ENCODE peak calls at places on chromosomes 3 and 15, in eight cellular contexts. M, G, H, X, D, Q, T and V are unnamed samples.

GRCh38 chr3:70360985-70361384 is 48.5 kb upstream of the MDFIC2 start:
- DNase-seq in M (no peak), G (no peak), H (peak; percentile 27), X (no peak), D (no peak), Q (no peak), T (no peak), V (no peak)

GRCh38 chr3:30578479-30578878 is 27.9 kb upstream of the TGFBR2 start:
- DNase-seq in M (no peak), G (peak; percentile 75), H (peak; percentile 93), X (peak; percentile 14), D (no peak), Q (no peak), T (no peak), V (peak; percentile 59)

GRCh38 chr15:25437751-25438600 is 848 bp downstream of the UBE3A start:
- DNase-seq in M (peak; percentile 90), G (peak; percentile 93), H (peak; percentile 60), X (peak; percentile 62), D (no peak), Q (peak; percentile 44), T (peak; percentile 27), V (peak; percentile 83)

GRCh38 chr15:98649621-98649995 is 1.3 kb downstream of the IGF1R start:
- DNase-seq in M (peak; percentile 58), G (no peak), H (no peak), X (peak; percentile 43), D (peak; percentile 49), Q (no peak), T (no peak), V (peak; percentile 50)

GRCh38 chr3:47347217-47347801 is 33.5 kb upstream of the PTPN23 start:
- DNase-seq in M (no peak), G (no peak), H (peak; percentile 82), X (peak; percentile 41), D (no peak), Q (peak; percentile 40), T (no peak), V (no peak)

GRCh38 chr3:13584427-13584891 is 35.5 kb downstream of the FBLN2 start:
- DNase-seq in M (no peak), G (peak; percentile 68), H (no peak), X (no peak), D (no peak), Q (no peak), T (no peak), V (no peak)

GRCh38 chr3:61617651-61618050 is 56.3 kb downstream of the PTPRG start:
- DNase-seq in M (no peak), G (no peak), H (no peak), X (no peak), D (no peak), Q (no peak), T (no peak), V (no peak)

GRCh38 chr3:126620743-126621142 is 34.2 kb downstream of the TXNRD3 start:
- DNase-seq in M (no peak), G (no peak), H (peak; percentile 63), X (no peak), D (no peak), Q (no peak), T (no peak), V (no peak)

GRCh38 chr3:190017575-190018288 is 103.0 kb downstream of the P3H2 start:
- DNase-seq in M (peak; percentile 36), G (no peak), H (peak; percentile 82), X (no peak), D (no peak), Q (no peak), T (peak; percentile 46), V (no peak)

GRCh38 chr3:155088705-155089380 is 8.7 kb downstream of the MME start:
- DNase-seq in M (no peak), G (no peak), H (no peak), X (no peak), D (no peak), Q (no peak), T (no peak), V (no peak)

GRCh38 chr3:10968390-10968789 is 24.2 kb upstream of the SLC6A1 start:
- DNase-seq in M (no peak), G (peak; percentile 71), H (no peak), X (no peak), D (no peak), Q (no peak), T (no peak), V (no peak)

GRCh38 chr3:119647843-119648575 is 12.4 kb downstream of the POPDC2 start:
- DNase-seq in M (no peak), G (no peak), H (peak; percentile 69), X (no peak), D (no peak), Q (no peak), T (no peak), V (no peak)

GRCh38 chr3:42711491-42712343 is 9.1 kb upstream of the HHATL start:
- DNase-seq in M (no peak), G (peak; percentile 43), H (no peak), X (no peak), D (peak; percentile 20), Q (no peak), T (no peak), V (no peak)

GRCh38 chr15:41286665-41287333 is 45.6 kb downstream of the OIP5 start:
- DNase-seq in M (no peak), G (no peak), H (peak; percentile 22), X (no peak), D (no peak), Q (no peak), T (no peak), V (no peak)
- H3K4me1 ChIP-seq in M (peaks cover 5% of the 10 kb centered on the region), G (peaks cover 76% of the 10 kb centered on the region), H (peaks cover 8% of the 10 kb centered on the region), X (no peaks in the 10 kb centered on the region), D (peaks cover 40% of the 10 kb centered on the region), Q (peaks cover 26% of the 10 kb centered on the region), T (peaks cover 4% of the 10 kb centered on the region), V (peaks cover 38% of the 10 kb centered on the region)

GRCh38 chr3:32303051-32303786 is 64.7 kb downstream of the CMTM8 start:
- DNase-seq in M (no peak), G (no peak), H (peak; percentile 70), X (no peak), D (no peak), Q (no peak), T (no peak), V (no peak)
- H3K27ac ChIP-seq in M (no peak overlapping the region), G (peak overlapping the region; percentile 73), H (no peak overlapping the region), X (no peak overlapping the region), D (no peak overlapping the region), Q (peak overlapping the region; percentile 63), T (no peak overlapping the region), V (no peak overlapping the region)

GRCh38 chr15:77844798-77845446 is 212.2 kb upstream of the LINGO1 start:
- DNase-seq in M (no peak), G (peak; percentile 24), H (no peak), X (no peak), D (no peak), Q (no peak), T (no peak), V (peak; percentile 21)
- TF ChIP-seq CTCF in M (no peak), G (no peak), H (no peak), X (no peak), D (no peak), Q (no peak), T (no peak), V (no peak)

DNA sequence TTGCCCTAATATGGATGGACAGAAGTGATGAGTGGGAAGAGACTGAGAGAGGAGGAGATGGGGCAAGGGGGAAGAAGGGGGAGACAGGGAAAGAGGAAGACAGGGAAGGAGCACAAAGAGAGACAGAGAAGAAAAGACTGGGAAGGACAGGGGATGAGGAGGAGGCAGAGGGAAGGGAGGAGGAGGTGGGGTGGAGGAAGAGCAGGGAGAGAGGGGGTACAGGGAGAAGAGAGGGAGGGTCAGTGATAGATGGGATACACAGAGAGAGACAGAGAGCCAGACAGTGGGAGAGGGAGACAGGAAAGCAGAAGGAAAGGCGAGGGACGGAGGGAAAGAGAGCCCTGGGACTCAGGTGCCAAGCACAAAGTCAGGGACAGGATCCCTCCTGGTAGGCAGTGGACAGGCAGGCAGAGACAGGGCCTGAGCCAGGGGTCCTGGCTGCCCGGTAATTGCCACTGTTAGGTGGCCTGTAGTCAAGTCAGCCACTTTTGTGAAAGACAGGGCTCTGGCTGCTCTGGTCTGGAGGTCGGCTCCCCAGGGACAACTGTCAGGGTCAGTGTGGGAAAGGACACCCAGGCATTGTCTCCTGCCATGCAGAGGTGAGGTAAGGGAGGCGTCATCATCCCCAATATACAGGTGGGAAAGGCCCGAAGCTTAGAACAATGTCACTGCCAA is 9.8 kb downstream of the VILL start:
- DNase-seq in M (no peak), G (peak; percentile 76), H (no peak), X (no peak), D (no peak), Q (no peak), T (no peak), V (no peak)
- H3K4me1 ChIP-seq in M (no peaks in the 10 kb centered on the region), G (peaks cover 58% of the 10 kb centered on the region), H (no peaks in the 10 kb centered on the region), X (peaks cover 16% of the 10 kb centered on the region), D (peaks cover 15% of the 10 kb centered on the region), Q (peaks cover 55% of the 10 kb centered on the region), T (peaks cover 14% of the 10 kb centered on the region), V (peaks cover 10% of the 10 kb centered on the region)

DNA sequence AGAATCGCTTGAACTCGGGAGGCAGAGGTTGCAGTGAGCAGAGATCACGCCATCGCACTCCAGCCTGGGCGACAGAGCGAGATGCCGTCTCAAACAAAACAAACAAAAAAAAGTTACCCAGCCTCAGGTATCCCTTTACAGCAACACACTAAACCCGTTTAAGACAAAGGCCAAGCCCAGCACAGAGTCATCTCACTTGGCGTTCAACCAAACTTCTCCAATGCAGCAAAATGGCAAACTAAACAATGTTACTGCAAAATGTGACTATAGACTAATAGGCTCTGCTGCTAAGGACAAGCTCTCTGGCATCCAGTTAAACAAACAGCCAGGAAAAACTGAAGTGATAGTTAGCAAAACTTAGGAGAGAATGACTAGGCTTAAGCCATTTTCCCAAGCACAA is 6.4 kb upstream of the FAM219B start:
- DNase-seq in M (no peak), G (no peak), H (no peak), X (no peak), D (no peak), Q (no peak), T (no peak), V (no peak)
- H3K27ac ChIP-seq in M (no peak overlapping the region), G (no peak overlapping the region), H (peak overlapping the region; percentile 58), X (no peak overlapping the region), D (no peak overlapping the region), Q (no peak overlapping the region), T (no peak overlapping the region), V (no peak overlapping the region)

GRCh38 chr15:41561777-41562145 is 2.7 kb downstream of the TYRO3 start:
- DNase-seq in M (peak; percentile 90), G (no peak), H (peak; percentile 83), X (no peak), D (no peak), Q (no peak), T (no peak), V (peak; percentile 87)
- TF ChIP-seq CTCF in M (peak; percentile 50), G (no peak), H (peak; percentile 41), X (no peak), D (no peak), Q (no peak), T (no peak), V (no peak)

DNA sequence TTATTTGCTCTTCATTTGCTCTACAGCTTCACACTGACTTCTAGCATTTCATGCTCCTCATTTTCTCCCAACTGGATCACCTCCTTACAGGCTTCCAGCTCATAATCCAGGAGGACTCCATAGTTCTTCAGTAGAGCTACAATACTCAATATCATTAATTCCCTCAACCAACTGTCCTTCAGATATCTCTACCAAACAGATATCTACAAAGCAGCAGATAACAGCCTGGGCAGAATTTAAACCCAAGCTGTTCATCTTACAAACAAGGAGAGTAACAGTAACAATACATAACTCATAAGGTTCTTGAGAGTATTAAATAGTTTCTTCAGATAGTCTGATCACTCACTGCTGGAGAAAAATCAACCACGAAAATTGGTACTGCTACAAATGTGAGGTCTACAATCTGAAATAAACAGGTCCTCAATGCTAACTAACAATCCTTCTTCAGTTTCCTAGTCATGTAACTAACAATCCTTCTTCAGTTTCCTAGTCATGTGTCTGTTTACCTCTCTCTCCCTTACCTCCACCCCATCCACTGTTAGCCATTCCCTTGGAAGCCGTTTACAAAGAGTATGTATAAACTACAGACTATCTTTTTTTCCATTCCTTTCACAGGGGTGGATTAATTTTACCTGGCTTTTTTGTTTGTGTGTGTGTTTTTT is 5.0 kb downstream of the PEAK1 start:
- DNase-seq in M (no peak), G (no peak), H (no peak), X (no peak), D (no peak), Q (no peak), T (no peak), V (no peak)
- H3K4me1 ChIP-seq in M (peaks cover 26% of the 10 kb centered on the region), G (peaks cover 83% of the 10 kb centered on the region), H (peaks cover 24% of the 10 kb centered on the region), X (peaks cover 19% of the 10 kb centered on the region), D (peaks cover 18% of the 10 kb centered on the region), Q (peaks cover 18% of the 10 kb centered on the region), T (no peaks in the 10 kb centered on the region), V (peaks cover 45% of the 10 kb centered on the region)